ENCODE peak calls at places on chromosomes 12 and 14, in ten cellular contexts. One of them, this sample, is unnamed.
A peak's percentile ranks its signal among the peaks of the same experiment; 100 is the strongest.

GRCh38 chr12:92028039-92028709 is 117.5 kb downstream of the BTG1 start:
- DNase-seq in HS-27A: no peak
- DNase-seq in fibroblast of lung: peak; percentile 74
- DNase-seq in HTR-8/SVneo: no peak
- DNase-seq in NCI-H2171 treated with DMSO at 0.1 percent for 48 hours: peak; percentile 11
- DNase-seq in NCI-H1105: peak; percentile 30
- DNase-seq in AG09319: no peak
- DNase-seq in mucosa of gallbladder: no peak
- DNase-seq in amniotic stem cell: no peak
- DNase-seq in WTC11: no peak
- DNase-seq in this sample: no peak

GRCh38 chr12:46886541-46887041 is 60.8 kb upstream of the SLC38A4 start:
- DNase-seq in HS-27A: peak; percentile 88
- DNase-seq in HTR-8/SVneo: peak; percentile 12
- DNase-seq in amniotic stem cell: no peak
- DNase-seq in mucosa of gallbladder: no peak
- DNase-seq in fibroblast of lung: peak; percentile 85
- DNase-seq in WTC11: no peak
- DNase-seq in AG09319: no peak
- DNase-seq in NCI-H2171 treated with DMSO at 0.1 percent for 48 hours: no peak
- DNase-seq in NCI-H1105: no peak
- DNase-seq in this sample: no peak

GRCh38 chr12:78260976-78261375 is 430.3 kb downstream of the NAV3 start:
- DNase-seq in mucosa of gallbladder: no peak
- DNase-seq in HS-27A: no peak
- DNase-seq in NCI-H2171 treated with DMSO at 0.1 percent for 48 hours: peak; percentile 72
- DNase-seq in HTR-8/SVneo: no peak
- DNase-seq in WTC11: no peak
- DNase-seq in fibroblast of lung: no peak
- DNase-seq in amniotic stem cell: no peak
- DNase-seq in NCI-H1105: no peak
- DNase-seq in AG09319: no peak
- DNase-seq in this sample: no peak

GRCh38 chr12:6957741-6958608 is 6.8 kb downstream of the PTPN6 start:
- DNase-seq in WTC11: no peak
- DNase-seq in NCI-H2171 treated with DMSO at 0.1 percent for 48 hours: no peak
- DNase-seq in fibroblast of lung: no peak
- DNase-seq in NCI-H1105: no peak
- DNase-seq in HS-27A: no peak
- DNase-seq in mucosa of gallbladder: no peak
- DNase-seq in HTR-8/SVneo: no peak
- DNase-seq in amniotic stem cell: no peak
- DNase-seq in AG09319: no peak
- DNase-seq in this sample: no peak

GRCh38 chr14:70707138-70708038 is 65.7 kb downstream of the TTC9 start:
- DNase-seq in AG09319: no peak
- DNase-seq in NCI-H2171 treated with DMSO at 0.1 percent for 48 hours: no peak
- DNase-seq in WTC11: peak; percentile 33
- DNase-seq in mucosa of gallbladder: peak; percentile 59
- DNase-seq in HTR-8/SVneo: peak; percentile 75
- DNase-seq in HS-27A: peak; percentile 53
- DNase-seq in amniotic stem cell: no peak
- DNase-seq in NCI-H1105: no peak
- DNase-seq in fibroblast of lung: peak; percentile 89
- DNase-seq in this sample: peak; percentile 81

GRCh38 chr12:3200032-3200617 is 122.9 kb downstream of the TSPAN9 start:
- DNase-seq in fibroblast of lung: peak; percentile 61
- DNase-seq in HS-27A: no peak
- DNase-seq in NCI-H1105: peak; percentile 43
- DNase-seq in amniotic stem cell: peak; percentile 50
- DNase-seq in HTR-8/SVneo: peak; percentile 84
- DNase-seq in NCI-H2171 treated with DMSO at 0.1 percent for 48 hours: peak; percentile 73
- DNase-seq in WTC11: peak; percentile 93
- DNase-seq in mucosa of gallbladder: no peak
- DNase-seq in AG09319: no peak
- DNase-seq in this sample: peak; percentile 52

GRCh38 chr12:129312048-129312447 is 458.8 kb downstream of the GLT1D1 start:
- DNase-seq in AG09319: no peak
- DNase-seq in WTC11: no peak
- DNase-seq in NCI-H2171 treated with DMSO at 0.1 percent for 48 hours: no peak
- DNase-seq in amniotic stem cell: no peak
- DNase-seq in NCI-H1105: no peak
- DNase-seq in HS-27A: no peak
- DNase-seq in mucosa of gallbladder: no peak
- DNase-seq in HTR-8/SVneo: no peak
- DNase-seq in fibroblast of lung: peak; percentile 13
- DNase-seq in this sample: no peak

GRCh38 chr12:60501124-60501729 is 905.4 kb downstream of the SLC16A7 start:
- DNase-seq in NCI-H1105: no peak
- DNase-seq in HTR-8/SVneo: no peak
- DNase-seq in WTC11: no peak
- DNase-seq in mucosa of gallbladder: no peak
- DNase-seq in NCI-H2171 treated with DMSO at 0.1 percent for 48 hours: no peak
- DNase-seq in HS-27A: no peak
- DNase-seq in fibroblast of lung: peak; percentile 74
- DNase-seq in amniotic stem cell: no peak
- DNase-seq in AG09319: no peak
- DNase-seq in this sample: peak; percentile 10

GRCh38 chr12:51404627-51405026 is 13.4 kb upstream of the GALNT6 start:
- DNase-seq in amniotic stem cell: no peak
- DNase-seq in HTR-8/SVneo: no peak
- DNase-seq in NCI-H2171 treated with DMSO at 0.1 percent for 48 hours: no peak
- DNase-seq in AG09319: no peak
- DNase-seq in HS-27A: no peak
- DNase-seq in mucosa of gallbladder: no peak
- DNase-seq in WTC11: no peak
- DNase-seq in fibroblast of lung: no peak
- DNase-seq in NCI-H1105: no peak
- DNase-seq in this sample: no peak

GRCh38 chr12:89059721-89060120 is 292.6 kb downstream of the DUSP6 start:
- DNase-seq in HTR-8/SVneo: no peak
- DNase-seq in AG09319: no peak
- DNase-seq in NCI-H2171 treated with DMSO at 0.1 percent for 48 hours: no peak
- DNase-seq in amniotic stem cell: no peak
- DNase-seq in NCI-H1105: no peak
- DNase-seq in mucosa of gallbladder: no peak
- DNase-seq in fibroblast of lung: peak; percentile 15
- DNase-seq in HS-27A: no peak
- DNase-seq in WTC11: no peak
- DNase-seq in this sample: no peak

GRCh38 chr12:28563926-28564325 is 373.7 kb downstream of the CCDC91 start:
- DNase-seq in HS-27A: no peak
- DNase-seq in NCI-H1105: no peak
- DNase-seq in AG09319: peak; percentile 89
- DNase-seq in mucosa of gallbladder: no peak
- DNase-seq in fibroblast of lung: peak; percentile 37
- DNase-seq in amniotic stem cell: no peak
- DNase-seq in HTR-8/SVneo: no peak
- DNase-seq in WTC11: no peak
- DNase-seq in NCI-H2171 treated with DMSO at 0.1 percent for 48 hours: no peak
- DNase-seq in this sample: no peak

GRCh38 chr12:95077341-95077740 is 3.9 kb upstream of the NR2C1 start:
- DNase-seq in fibroblast of lung: peak; percentile 18
- DNase-seq in mucosa of gallbladder: no peak
- DNase-seq in HS-27A: no peak
- DNase-seq in NCI-H1105: no peak
- DNase-seq in NCI-H2171 treated with DMSO at 0.1 percent for 48 hours: no peak
- DNase-seq in AG09319: peak; percentile 53
- DNase-seq in WTC11: no peak
- DNase-seq in HTR-8/SVneo: no peak
- DNase-seq in amniotic stem cell: no peak
- DNase-seq in this sample: no peak

GRCh38 chr12:102050660-102051430 is 10.9 kb downstream of the WASHC3 start:
- DNase-seq in fibroblast of lung: no peak
- DNase-seq in AG09319: no peak
- DNase-seq in NCI-H1105: no peak
- DNase-seq in HTR-8/SVneo: no peak
- DNase-seq in WTC11: no peak
- DNase-seq in HS-27A: no peak
- DNase-seq in NCI-H2171 treated with DMSO at 0.1 percent for 48 hours: no peak
- DNase-seq in mucosa of gallbladder: no peak
- DNase-seq in amniotic stem cell: no peak
- DNase-seq in this sample: no peak

GRCh38 chr12:125889742-125890141 is 824.5 kb downstream of the AACS start:
- DNase-seq in WTC11: no peak
- DNase-seq in HS-27A: no peak
- DNase-seq in NCI-H1105: no peak
- DNase-seq in fibroblast of lung: no peak
- DNase-seq in AG09319: no peak
- DNase-seq in HTR-8/SVneo: no peak
- DNase-seq in NCI-H2171 treated with DMSO at 0.1 percent for 48 hours: no peak
- DNase-seq in mucosa of gallbladder: no peak
- DNase-seq in amniotic stem cell: no peak
- DNase-seq in this sample: no peak

GRCh38 chr14:59337151-59337611 is 128.0 kb downstream of the GPR135 start:
- DNase-seq in AG09319: peak; percentile 31
- DNase-seq in HS-27A: no peak
- DNase-seq in NCI-H1105: no peak
- DNase-seq in HTR-8/SVneo: no peak
- DNase-seq in WTC11: no peak
- DNase-seq in mucosa of gallbladder: peak; percentile 33
- DNase-seq in fibroblast of lung: peak; percentile 70
- DNase-seq in NCI-H2171 treated with DMSO at 0.1 percent for 48 hours: no peak
- DNase-seq in amniotic stem cell: no peak
- DNase-seq in this sample: no peak

GRCh38 chr12:27824126-27824842 is 44.2 kb upstream of the MANSC4 start:
- DNase-seq in fibroblast of lung: no peak
- DNase-seq in HS-27A: no peak
- DNase-seq in HTR-8/SVneo: no peak
- DNase-seq in WTC11: no peak
- DNase-seq in mucosa of gallbladder: no peak
- DNase-seq in amniotic stem cell: no peak
- DNase-seq in NCI-H2171 treated with DMSO at 0.1 percent for 48 hours: peak; percentile 76
- DNase-seq in AG09319: no peak
- DNase-seq in NCI-H1105: no peak
- DNase-seq in this sample: no peak

GRCh38 chr12:40692617-40693502 is 621 bp downstream of the CNTN1 start:
- DNase-seq in mucosa of gallbladder: peak; percentile 16
- DNase-seq in AG09319: no peak
- DNase-seq in amniotic stem cell: no peak
- DNase-seq in NCI-H2171 treated with DMSO at 0.1 percent for 48 hours: peak; percentile 58
- DNase-seq in HS-27A: no peak
- DNase-seq in WTC11: peak; percentile 52
- DNase-seq in fibroblast of lung: no peak
- DNase-seq in NCI-H1105: peak; percentile 79
- DNase-seq in HTR-8/SVneo: no peak
- DNase-seq in this sample: no peak

GRCh38 chr12:124512667-124513296 is 54.6 kb downstream of the NCOR2 start:
- DNase-seq in WTC11: peak; percentile 84
- DNase-seq in mucosa of gallbladder: peak; percentile 84
- DNase-seq in AG09319: peak; percentile 80
- DNase-seq in NCI-H1105: peak; percentile 37
- DNase-seq in amniotic stem cell: peak; percentile 85
- DNase-seq in HTR-8/SVneo: peak; percentile 79
- DNase-seq in HS-27A: peak; percentile 92
- DNase-seq in fibroblast of lung: peak; percentile 97
- DNase-seq in NCI-H2171 treated with DMSO at 0.1 percent for 48 hours: no peak
- DNase-seq in this sample: peak; percentile 98

GRCh38 chr14:22974530-22975313 is 7.6 kb downstream of the AJUBA start:
- DNase-seq in NCI-H2171 treated with DMSO at 0.1 percent for 48 hours: no peak
- DNase-seq in mucosa of gallbladder: no peak
- DNase-seq in NCI-H1105: no peak
- DNase-seq in fibroblast of lung: no peak
- DNase-seq in amniotic stem cell: no peak
- DNase-seq in HS-27A: no peak
- DNase-seq in HTR-8/SVneo: no peak
- DNase-seq in WTC11: no peak
- DNase-seq in AG09319: no peak
- DNase-seq in this sample: no peak

GRCh38 chr14:57928732-57929131 is 62.8 kb upstream of the SLC35F4 start:
- DNase-seq in HTR-8/SVneo: no peak
- DNase-seq in fibroblast of lung: no peak
- DNase-seq in WTC11: no peak
- DNase-seq in NCI-H1105: no peak
- DNase-seq in AG09319: no peak
- DNase-seq in HS-27A: no peak
- DNase-seq in NCI-H2171 treated with DMSO at 0.1 percent for 48 hours: no peak
- DNase-seq in mucosa of gallbladder: no peak
- DNase-seq in amniotic stem cell: no peak
- DNase-seq in this sample: no peak